ENCODE peak calls at places on chromosomes 3 and 15, in six cellular contexts. B is LHCN-M2; V is endothelial cell; R is KBM-7; Y is naive thymus-derived CD8-positive, alpha-beta T cell; S is upper lobe of right lung. O is an unnamed sample.

GRCh38 chr3:37812497-37812896 is 49.2 kb upstream of the CTDSPL start:
- DNase-seq in B (no peak), V (no peak), R (no peak), Y (no peak), S (no peak), O (no peak)

GRCh38 chr3:151265866-151266265 is 12.5 kb downstream of the P2RY14 start:
- DNase-seq in B (no peak), V (no peak), R (peak; percentile 91), Y (no peak), S (no peak), O (no peak)

GRCh38 chr15:42133892-42134502 is 22.4 kb downstream of the PLA2G4F start:
- DNase-seq in B (peak; percentile 24), V (peak; percentile 86), R (peak; percentile 82), Y (no peak), S (peak; percentile 89), O (peak; percentile 34)

GRCh38 chr3:58049143-58049785 is 41.0 kb downstream of the FLNB start:
- DNase-seq in B (peak; percentile 92), V (peak; percentile 46), R (no peak), Y (no peak), S (no peak), O (no peak)

GRCh38 chr3:48429416-48430358 is at the start of gene PLXNB1:
- DNase-seq in B (no peak), V (peak; percentile 61), R (peak; percentile 82), Y (peak; percentile 53), S (peak; percentile 93), O (peak; percentile 49)

GRCh38 chr3:57164606-57165573 is at the start of gene IL17RD:
- DNase-seq in B (peak; percentile 60), V (peak; percentile 82), R (no peak), Y (no peak), S (peak; percentile 89), O (peak; percentile 18)

GRCh38 chr3:189630667-189631372 is 369 bp upstream of the TP63 start:
- DNase-seq in B (peak; percentile 59), V (no peak), R (no peak), Y (no peak), S (no peak), O (no peak)

GRCh38 chr3:179020112-179020511 is 51.5 kb downstream of the ZMAT3 start:
- DNase-seq in B (no peak), V (no peak), R (no peak), Y (no peak), S (no peak), O (no peak)

GRCh38 chr3:48848816-48849515 is 1.3 kb upstream of the PRKAR2A start:
- DNase-seq in B (no peak), V (no peak), R (no peak), Y (no peak), S (peak; percentile 36), O (no peak)

GRCh38 chr3:36175916-36176461 is 204.3 kb upstream of the STAC start:
- DNase-seq in B (no peak), V (no peak), R (no peak), Y (no peak), S (no peak), O (no peak)

O was measured in CD4-positive, alpha-beta T cell.